ENCODE peak calls at places on chromosome 1, in four cellular contexts. V is heart right ventricle, Z is suprapubic skin, F is lower lobe of right lung. K is an unnamed sample.

GRCh38 chr1:74771913-74772515 is 39.1 kb downstream of the TYW3 start:
- DNase-seq in V (no peak), Z (no peak), F (no peak), K (no peak)

GRCh38 chr1:220808501-220809186 is 21.9 kb downstream of the MTARC1 start:
- DNase-seq in V (no peak), Z (no peak), F (no peak), K (no peak)

GRCh38 chr1:112638109-112638426 is 18.4 kb downstream of the CAPZA1 start:
- DNase-seq in V (no peak), Z (no peak), F (no peak), K (no peak)

GRCh38 chr1:241229216-241229615 is 127.8 kb downstream of the RGS7 start:
- DNase-seq in V (no peak), Z (no peak), F (no peak), K (no peak)

GRCh38 chr1:50369830-50370229 is 53.4 kb downstream of the DMRTA2 start:
- DNase-seq in V (no peak), Z (no peak), F (no peak), K (no peak)

GRCh38 chr1:179550753-179551682 is 24.7 kb downstream of the NPHS2 start:
- DNase-seq in V (no peak), Z (no peak), F (no peak), K (no peak)

GRCh38 chr1:203296456-203297073 is 8.8 kb upstream of the BTG2 start:
- DNase-seq in V (no peak), Z (no peak), F (no peak), K (no peak)

GRCh38 chr1:105343317-105343716 is 1593.6 kb downstream of the AMY1C start:
- DNase-seq in V (no peak), Z (no peak), F (no peak), K (no peak)

GRCh38 chr1:19662313-19662712 is 2.4 kb upstream of the HTR6 start:
- DNase-seq in V (no peak), Z (no peak), F (no peak), K (no peak)

GRCh38 chr1:19666139-19666465 is 1.4 kb downstream of the HTR6 start:
- DNase-seq in V (no peak), Z (no peak), F (no peak), K (no peak)

GRCh38 chr1:19665044-19665455 is 375 bp downstream of the HTR6 start:
- DNase-seq in V (no peak), Z (no peak), F (no peak), K (no peak)

GRCh38 chr1:19664453-19665043 is at the start of gene HTR6:
- DNase-seq in V (no peak), Z (no peak), F (no peak), K (no peak)

DNA sequence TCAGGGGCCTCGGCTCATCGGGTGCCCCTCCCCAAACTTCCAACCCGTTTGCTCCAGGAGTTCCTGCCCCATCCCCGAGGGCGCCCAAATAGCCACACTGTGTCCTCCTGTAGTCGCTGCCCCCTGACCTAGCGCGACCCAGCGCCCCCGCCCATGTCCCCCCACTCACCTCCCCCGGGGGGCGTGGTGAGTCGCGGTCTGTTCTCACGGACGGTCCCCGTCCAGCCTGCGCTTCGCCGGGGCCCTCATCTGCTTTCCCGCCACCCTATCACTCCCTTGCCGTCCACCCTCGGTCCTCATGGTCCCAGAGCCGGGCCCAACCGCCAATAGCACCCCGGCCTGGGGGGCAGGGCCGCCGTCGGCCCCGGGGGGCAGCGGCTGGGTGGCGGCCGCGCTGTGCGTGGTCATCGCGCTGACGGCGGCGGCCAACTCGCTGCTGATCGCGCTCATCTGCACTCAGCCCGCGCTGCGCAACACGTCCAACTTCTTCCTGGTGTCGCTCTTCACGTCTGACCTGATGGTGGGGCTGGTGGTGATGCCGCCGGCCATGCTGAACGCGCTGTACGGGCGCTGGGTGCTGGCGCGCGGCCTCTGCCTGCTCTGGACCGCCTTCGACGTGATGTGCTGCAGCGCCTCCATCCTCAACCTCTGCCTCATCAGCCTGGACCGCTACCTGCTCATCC is 922 bp downstream of the HTR6 start:
- DNase-seq in V (no peak), Z (no peak), F (no peak), K (no peak)
- H3K27me3 ChIP-seq in V (peaks cover 60% of the 10 kb centered on the region), Z (peaks cover 54% of the 10 kb centered on the region), F (peaks cover 53% of the 10 kb centered on the region), K (peaks cover 10% of the 10 kb centered on the region)

GRCh38 chr1:33025180-33025569 is 11.5 kb downstream of the AK2 start:
- DNase-seq in V (no peak), Z (no peak), F (no peak), K (no peak)
- H3K27ac ChIP-seq in V (no peak overlapping the region), Z (no peak overlapping the region), F (no peak overlapping the region), K (no peak overlapping the region)

GRCh38 chr1:89262643-89263042 is 10.0 kb downstream of the GBP5 start:
- DNase-seq in V (no peak), Z (no peak), F (no peak), K (no peak)
- H3K4me3 ChIP-seq in V (no peak overlapping the region), Z (peak overlapping the region; percentile 8), F (peak overlapping the region; percentile 33), K (no peak overlapping the region)

DNA sequence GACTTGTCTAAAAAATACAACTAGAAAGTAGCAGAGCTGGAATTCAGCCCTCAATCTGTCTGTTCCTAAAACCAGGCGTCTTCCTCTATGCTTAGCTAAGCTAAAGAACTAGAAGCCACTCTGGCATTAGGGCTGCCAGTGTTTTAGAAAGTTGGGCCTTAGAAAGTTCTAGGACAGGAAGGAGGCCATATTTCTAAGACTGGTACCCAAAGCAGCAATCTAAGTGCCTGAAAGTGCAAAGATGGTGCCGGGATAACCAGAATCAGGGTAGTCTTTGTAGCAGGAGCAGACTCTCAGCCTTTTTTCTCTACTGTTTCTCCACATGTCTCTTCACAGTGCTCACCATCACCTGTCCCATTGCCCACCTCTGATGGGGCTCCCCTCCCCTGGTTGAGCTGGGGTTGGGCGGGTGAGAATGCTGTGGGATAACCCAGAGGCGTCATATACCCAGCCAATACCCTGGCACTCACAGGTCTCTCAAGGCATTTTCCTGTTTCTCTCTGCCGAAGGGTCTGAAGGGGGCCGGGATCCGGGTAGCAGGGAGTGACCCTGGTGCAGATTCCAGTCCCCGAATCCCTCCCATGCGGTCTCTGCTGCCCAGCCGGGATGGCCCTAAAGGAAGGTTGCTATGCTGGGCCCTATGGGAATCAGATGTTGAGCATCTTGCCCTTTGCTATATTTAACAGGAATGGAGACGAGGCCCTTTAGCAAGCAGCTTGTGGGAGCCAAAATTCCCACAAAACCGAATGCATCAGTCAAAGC is 1.1 kb upstream of the RCSD1 start:
- DNase-seq in V (no peak), Z (no peak), F (no peak), K (no peak)
- H3K27me3 ChIP-seq in V (no peaks in the 10 kb centered on the region), Z (peaks cover 9% of the 10 kb centered on the region), F (no peaks in the 10 kb centered on the region), K (no peaks in the 10 kb centered on the region)

GRCh38 chr1:145891143-145891542 is 5.5 kb upstream of the ANKRD35 start:
- DNase-seq in V (no peak), Z (no peak), F (no peak), K (no peak)
- H3K27ac ChIP-seq in V (peak overlapping the region; percentile 78), Z (peak overlapping the region; percentile 92), F (peak overlapping the region; percentile 88), K (peak overlapping the region; percentile 98)

GRCh38 chr1:36446780-36447179 is 3.5 kb downstream of the OSCP1 start:
- DNase-seq in V (no peak), Z (no peak), F (no peak), K (no peak)
- H3K4me3 ChIP-seq in V (no peak overlapping the region), Z (no peak overlapping the region), F (no peak overlapping the region), K (no peak overlapping the region)

DNA sequence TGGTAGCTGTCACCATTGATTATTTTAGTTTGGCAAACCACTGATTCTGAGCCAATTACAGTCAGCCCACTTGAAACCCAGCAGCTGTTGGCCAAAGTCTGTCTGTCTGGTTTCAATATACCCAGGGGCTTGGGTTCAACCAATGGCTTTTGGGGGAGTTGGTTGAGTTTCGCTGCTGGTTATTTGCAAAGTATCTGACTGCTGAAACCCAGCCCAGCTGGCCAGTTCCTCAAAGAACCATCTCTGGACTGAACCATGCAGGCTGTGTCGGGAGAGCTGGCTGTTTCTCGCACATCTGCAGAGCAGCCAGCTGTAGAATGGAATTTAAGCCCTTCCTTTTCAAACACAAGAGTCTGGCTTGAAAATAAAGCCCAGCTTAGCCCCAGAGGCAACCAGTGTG is 66.0 kb upstream of the PAX7 start:
- DNase-seq in V (no peak), Z (no peak), F (no peak), K (no peak)
- H3K27me3 ChIP-seq in V (peaks cover 66% of the 10 kb centered on the region), Z (peaks cover 77% of the 10 kb centered on the region), F (peaks cover 53% of the 10 kb centered on the region), K (peaks cover 2% of the 10 kb centered on the region)

DNA sequence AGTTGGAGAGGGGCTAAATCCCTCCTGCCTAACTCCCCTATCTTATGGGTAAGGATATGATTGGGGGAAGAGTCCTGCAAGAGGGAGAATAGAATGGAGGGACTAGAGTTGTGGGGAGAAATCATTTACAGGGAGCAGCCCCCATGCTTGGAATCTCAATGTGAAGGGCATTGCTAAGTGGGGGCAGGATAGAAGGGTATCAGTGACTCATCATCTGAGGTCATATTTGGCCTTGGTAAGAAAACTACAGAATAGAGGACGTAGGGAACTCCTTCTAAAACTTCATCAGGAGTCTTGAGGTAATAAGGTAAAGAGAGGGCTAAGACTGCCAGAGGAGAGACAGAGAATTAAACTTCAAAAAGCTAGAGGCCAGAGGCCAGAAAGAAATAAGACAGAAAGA is 489 bp downstream of the HJV start:
- DNase-seq in V (no peak), Z (no peak), F (no peak), K (no peak)
- H3K27ac ChIP-seq in V (peak overlapping the region; percentile 65), Z (no peak overlapping the region), F (no peak overlapping the region), K (no peak overlapping the region)

GRCh38 chr1:44807364-44808062 is 362 bp upstream of the DYNLT4 start:
- DNase-seq in V (peak; percentile 95), Z (peak; percentile 99), F (peak; percentile 99), K (peak; percentile 100)

GRCh38 chr1:44806025-44806703 is 987 bp downstream of the DYNLT4 start:
- DNase-seq in V (no peak), Z (peak; percentile 81), F (no peak), K (peak; percentile 5)

GRCh38 chr1:44805311-44806024 is 1.7 kb downstream of the DYNLT4 start:
- DNase-seq in V (no peak), Z (peak; percentile 70), F (peak; percentile 41), K (no peak)

GRCh38 chr1:44808063-44808937 is at the start of gene BTBD19:
- DNase-seq in V (peak; percentile 86), Z (peak; percentile 93), F (peak; percentile 77), K (peak; percentile 91)

GRCh38 chr1:44806704-44807363 is at the start of gene DYNLT4:
- DNase-seq in V (no peak), Z (no peak), F (peak; percentile 44), K (peak; percentile 8)
- H3K4me3 ChIP-seq in V (no peak within 1 kb of the TSS), Z (peak within 1 kb of the TSS; percentile 33), F (peak within 1 kb of the TSS; percentile 47), K (peak within 1 kb of the TSS; percentile 38)

K was measured in ascending aorta.